ENCODE peak calls at places on chromosomes 5 and 9, in five cellular contexts. X, K, O, H and P are unnamed samples.
A peak's percentile ranks its signal among the peaks of the same experiment; 100 is the strongest.

GRCh38 chr5:40429258-40430111 is 250.2 kb upstream of the PTGER4 start:
- DNase-seq in O (no peak), H (no peak), K (peak; percentile 21), X (no peak), P (peak; percentile 27)

GRCh38 chr9:130483281-130483949 is 38.7 kb downstream of the ASS1 start:
- DNase-seq in O (no peak), H (no peak), K (no peak), X (no peak), P (no peak)

GRCh38 chr5:16869821-16870796 is 66.0 kb downstream of the MYO10 start:
- DNase-seq in O (no peak), X (peak; percentile 71), K (peak; percentile 61), H (no peak), P (peak; percentile 18)

GRCh38 chr5:73318308-73318719 is 130.3 kb downstream of the FOXD1 start:
- DNase-seq in H (no peak), X (no peak), O (no peak), K (no peak), P (no peak)

GRCh38 chr5:85500869-85501268 is 1116.2 kb upstream of the EDIL3 start:
- DNase-seq in H (no peak), O (no peak), K (no peak), X (no peak), P (no peak)

GRCh38 chr9:128169925-128170324 is 9.9 kb downstream of the BBLN start:
- DNase-seq in H (no peak), K (no peak), O (no peak), X (no peak), P (no peak)

GRCh38 chr5:37005946-37006540 is 129.5 kb downstream of the NIPBL start:
- DNase-seq in X (peak; percentile 7), H (no peak), K (no peak), O (no peak), P (no peak)

GRCh38 chr9:125990793-125991220 is 243.6 kb downstream of the PBX3 start:
- DNase-seq in K (no peak), H (no peak), X (no peak), O (no peak), P (no peak)

GRCh38 chr5:90201923-90202322 is 207.6 kb downstream of the CETN3 start:
- DNase-seq in H (no peak), X (peak; percentile 42), O (no peak), K (peak; percentile 95), P (no peak)

GRCh38 chr9:121277518-121278275 is 9.7 kb downstream of the GSN start:
- DNase-seq in H (no peak), K (peak; percentile 46), O (no peak), X (no peak), P (no peak)

GRCh38 chr5:78649816-78650561 is 1.4 kb upstream of the LHFPL2 start:
- DNase-seq in X (no peak), K (peak; percentile 53), O (no peak), H (no peak), P (no peak)

GRCh38 chr5:43105369-43106289 is 15.1 kb upstream of the ZNF131 start:
- DNase-seq in K (peak; percentile 91), X (peak; percentile 92), H (peak; percentile 90), O (peak; percentile 94), P (peak; percentile 86)
- H3K27ac ChIP-seq in K (peak overlapping the region; percentile 8), X (no peak overlapping the region), H (peak overlapping the region; percentile 79), O (peak overlapping the region; percentile 62), P (peak overlapping the region; percentile 81)

GRCh38 chr5:6822068-6822467 is 108.8 kb downstream of the TENT4A start:
- DNase-seq in H (no peak), X (no peak), K (no peak), O (no peak), P (no peak)

GRCh38 chr5:6819521-6819920 is 106.3 kb downstream of the TENT4A start:
- DNase-seq in O (no peak), H (no peak), X (no peak), K (no peak), P (no peak)

GRCh38 chr5:6820851-6821479 is 107.7 kb downstream of the TENT4A start:
- DNase-seq in X (peak; percentile 27), K (no peak), H (no peak), O (no peak), P (no peak)

GRCh38 chr5:6822556-6823343 is 109.5 kb downstream of the TENT4A start:
- DNase-seq in H (no peak), X (no peak), O (no peak), K (no peak), P (no peak)

GRCh38 chr5:6818594-6819512 is 105.6 kb downstream of the TENT4A start:
- DNase-seq in X (no peak), H (no peak), K (no peak), O (no peak), P (no peak)
- TF ChIP-seq CTCF in X (no peak), H (no peak), K (no peak), O (no peak), P (no peak)

DNA sequence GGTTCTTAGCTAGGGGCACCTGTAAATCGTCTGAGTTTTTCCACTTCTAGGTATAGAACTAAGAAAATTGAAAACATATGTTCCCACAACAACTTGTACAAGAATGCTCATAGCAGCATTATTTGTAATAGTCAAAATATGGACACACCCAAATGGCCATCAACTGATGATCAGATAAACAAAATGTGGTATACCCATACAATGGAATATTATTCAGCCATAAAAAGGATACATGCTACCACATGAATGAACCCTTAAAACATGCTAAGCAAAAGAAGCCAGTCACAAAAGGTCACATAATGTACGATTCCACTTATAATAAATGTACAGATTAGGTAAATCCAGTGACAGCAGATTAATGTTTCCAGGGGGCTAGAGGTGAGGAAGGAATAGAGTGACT is 46.0 kb upstream of the IL13 start:
- DNase-seq in K (no peak), H (no peak), O (no peak), X (no peak), P (no peak)
- H3K36me3 ChIP-seq in K (peaks cover 8% of the 10 kb centered on the region), H (peaks cover 86% of the 10 kb centered on the region), O (peaks cover 51% of the 10 kb centered on the region), X (peaks cover 24% of the 10 kb centered on the region), P (peaks cover 73% of the 10 kb centered on the region)

GRCh38 chr5:124438390-124439380 is 307.8 kb downstream of the ZNF608 start:
- DNase-seq in K (no peak), H (no peak), X (no peak), O (no peak), P (no peak)
- H3K27ac ChIP-seq in K (no peak overlapping the region), H (no peak overlapping the region), X (no peak overlapping the region), O (no peak overlapping the region), P (no peak overlapping the region)

GRCh38 chr5:135362102-135362501 is 36.9 kb downstream of the MACROH2A1 start:
- DNase-seq in K (no peak), X (no peak), O (no peak), H (no peak), P (no peak)
- TF ChIP-seq CTCF in K (no peak), X (no peak), O (no peak), H (no peak), P (no peak)

DNA sequence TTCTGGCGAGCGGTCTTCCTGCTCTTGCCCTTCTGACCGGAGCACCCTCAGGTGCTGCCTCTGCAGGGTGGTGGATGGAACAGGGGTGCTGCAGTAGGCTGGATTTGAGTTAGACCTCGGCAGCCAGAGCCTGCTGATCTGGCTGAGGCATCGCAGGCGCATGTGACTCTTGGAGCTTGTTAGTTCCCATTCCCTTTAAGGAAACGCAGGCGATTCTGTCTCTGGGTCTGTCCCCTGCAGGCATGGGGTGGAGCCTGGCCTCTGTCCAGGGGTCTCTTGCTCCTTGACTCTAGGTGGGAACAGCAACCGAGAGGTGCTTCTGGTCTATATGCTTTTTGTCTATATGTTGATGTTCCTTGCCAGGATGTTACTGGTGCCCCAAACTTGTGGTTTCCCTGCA is 3.1 kb downstream of the WNK2 start:
- DNase-seq in H (peak; percentile 34), K (no peak), X (no peak), O (no peak), P (peak; percentile 52)
- H3K36me3 ChIP-seq in H (no peaks in the 10 kb centered on the region), K (no peaks in the 10 kb centered on the region), X (no peaks in the 10 kb centered on the region), O (no peaks in the 10 kb centered on the region), P (no peaks in the 10 kb centered on the region)